ENCODE peak calls at places on chromosome 16, in nine cellular contexts. E is NCI-H1694, T is MM.1S, W is cardiac fibroblast, M is NCI-H774, L is GM04503, Y is AML-193, R is HFF-Myc, V is GM23248. X is an unnamed sample.

GRCh38 chr16:28990375-28991040 is 5.7 kb downstream of the LAT start:
- DNase-seq in E (no peak), T (no peak), W (no peak), M (no peak), L (no peak), Y (no peak), R (no peak), V (peak), X (no peak)

GRCh38 chr16:48892884-48893283 is 282.9 kb upstream of the N4BP1 start:
- DNase-seq in E (no peak), T (no peak), W (no peak), M (no peak), L (no peak), Y (no peak), R (no peak), V (no peak), X (no peak)

GRCh38 chr16:81755915-81756644 is 23.0 kb upstream of the PLCG2 start:
- DNase-seq in E (no peak), T (no peak), W (peak), M (no peak), L (no peak), Y (peak), R (no peak), V (no peak), X (no peak)

GRCh38 chr16:66478733-66479511 is 51.8 kb downstream of the BEAN1 start:
- DNase-seq in E (peak), T (peak), W (peak), M (no peak), L (no peak), Y (peak), R (peak), V (peak), X (peak)

GRCh38 chr16:60329110-60329509 is 1595.0 kb upstream of the GOT2 start:
- DNase-seq in E (no peak), T (no peak), W (no peak), M (no peak), L (no peak), Y (no peak), R (no peak), V (no peak), X (no peak)

GRCh38 chr16:70529051-70529777 is 5.6 kb downstream of the SF3B3 start:
- DNase-seq in E (peak), T (peak), W (peak), M (no peak), L (peak), Y (peak), R (no peak), V (peak), X (no peak)

GRCh38 chr16:10749680-10750035 is 6.0 kb downstream of the NUBP1 start:
- DNase-seq in E (no peak), T (no peak), W (peak), M (no peak), L (no peak), Y (no peak), R (no peak), V (peak), X (no peak)

GRCh38 chr16:81562174-81562849 is 117.7 kb downstream of the CMIP start:
- DNase-seq in E (no peak), T (no peak), W (no peak), M (no peak), L (no peak), Y (no peak), R (no peak), V (no peak), X (no peak)

GRCh38 chr16:89010210-89010925 is 33.4 kb upstream of the CBFA2T3 start:
- DNase-seq in E (no peak), T (no peak), W (no peak), M (no peak), L (no peak), Y (no peak), R (no peak), V (no peak), X (no peak)

GRCh38 chr16:79475841-79476240 is 124.7 kb downstream of the MAF start:
- DNase-seq in E (no peak), T (no peak), W (no peak), M (no peak), L (no peak), Y (no peak), R (no peak), V (no peak), X (no peak)

GRCh38 chr16:67902831-67903230 is 9.8 kb downstream of the PSKH1 start:
- DNase-seq in E (no peak), T (no peak), W (no peak), M (no peak), L (no peak), Y (no peak), R (no peak), V (no peak), X (no peak)

GRCh38 chr16:71198408-71198807 is 32.1 kb downstream of the HYDIN start:
- DNase-seq in E (no peak), T (no peak), W (no peak), M (no peak), L (no peak), Y (no peak), R (no peak), V (no peak), X (no peak)

GRCh38 chr16:819336-819735 is 18.8 kb upstream of the GNG13 start:
- DNase-seq in E (no peak), T (no peak), W (no peak), M (no peak), L (no peak), Y (no peak), R (no peak), V (no peak), X (no peak)

GRCh38 chr16:22232277-22233049 is 26.4 kb downstream of the EEF2K start:
- DNase-seq in E (no peak), T (no peak), W (no peak), M (peak), L (no peak), Y (no peak), R (no peak), V (peak), X (no peak)

X was measured in D341Med.